ENCODE peak calls at places on chromosomes 4 and X, in four cellular contexts. A is AG04450, V is NCI-H2081, M is GM12878. R is an unnamed sample.

GRCh38 chr4:32562010-32562409 is 1841.8 kb downstream of the PCDH7 start:
- DNase-seq in A (no peak), V (no peak), M (no peak), R (no peak)

GRCh38 chrX:139112432-139112831 is 400.9 kb upstream of the FGF13 start:
- DNase-seq in A (no peak), V (no peak), M (no peak), R (peak; percentile 44)

GRCh38 chrX:75596178-75596577 is 73.3 kb upstream of the ZDHHC15 start:
- DNase-seq in A (no peak), V (no peak), M (no peak), R (peak; percentile 4)

GRCh38 chr4:95428216-95429085 is 120.3 kb downstream of the UNC5C start:
- DNase-seq in A (no peak), V (no peak), M (no peak), R (no peak)

GRCh38 chr4:72084587-72085011 is 52.8 kb downstream of the NPFFR2 start:
- DNase-seq in A (no peak), V (no peak), M (peak; percentile 13), R (peak; percentile 1)

GRCh38 chr4:175705407-175705806 is 106.7 kb downstream of the GPM6A start:
- DNase-seq in A (no peak), V (peak; percentile 86), M (no peak), R (no peak)

GRCh38 chr4:54781771-54782170 is 124.0 kb downstream of the KIT start:
- DNase-seq in A (no peak), V (no peak), M (no peak), R (peak; percentile 81)

GRCh38 chrX:7432901-7433300 is 284.9 kb upstream of the PUDP start:
- DNase-seq in A (no peak), V (no peak), M (no peak), R (no peak)

GRCh38 chrX:8653956-8654355 is 78.0 kb downstream of the ANOS1 start:
- DNase-seq in A (no peak), V (no peak), M (no peak), R (no peak)

GRCh38 chrX:71367396-71367795 is 1.2 kb downstream of the TAF1 start:
- DNase-seq in A (no peak), V (no peak), M (no peak), R (no peak)

GRCh38 chr4:8355864-8356565 is 84.5 kb downstream of the ACOX3 start:
- DNase-seq in A (no peak), V (no peak), M (no peak), R (peak; percentile 49)

GRCh38 chrX:10381218-10381617 is 224.4 kb downstream of the CLCN4 start:
- DNase-seq in A (no peak), V (no peak), M (no peak), R (no peak)

GRCh38 chr4:79049840-79050520 is 110.7 kb upstream of the PAQR3 start:
- DNase-seq in A (no peak), V (peak; percentile 41), M (no peak), R (no peak)

GRCh38 chr4:181528570-181529184 is 714.5 kb upstream of the TENM3 start:
- DNase-seq in A (peak; percentile 45), V (peak; percentile 60), M (peak; percentile 8), R (peak; percentile 66)

GRCh38 chr4:122017296-122017695 is 65.4 kb upstream of the TRPC3 start:
- DNase-seq in A (no peak), V (no peak), M (no peak), R (no peak)

GRCh38 chr4:82694892-82695291 is 103.7 kb downstream of the SCD5 start:
- DNase-seq in A (no peak), V (no peak), M (no peak), R (no peak)

GRCh38 chr4:38150021-38150671 is 189.9 kb downstream of the PTTG2 start:
- DNase-seq in A (no peak), V (no peak), M (no peak), R (peak; percentile 72)

GRCh38 chr4:166506051-166506450 is 633.0 kb downstream of the TLL1 start:
- DNase-seq in A (no peak), V (no peak), M (no peak), R (no peak)

GRCh38 chrX:45309096-45309495 is 108.4 kb upstream of the DIPK2B start:
- DNase-seq in A (no peak), V (no peak), M (no peak), R (peak; percentile 26)

GRCh38 chr4:104915373-104915772 is 231.3 kb upstream of the TET2 start:
- DNase-seq in A (no peak), V (no peak), M (no peak), R (no peak)

GRCh38 chr4:174274436-174274835 is 9.0 kb downstream of the FBXO8 start:
- DNase-seq in A (no peak), V (no peak), M (no peak), R (no peak)

GRCh38 chrX:68365356-68365755 is 67.9 kb downstream of the OPHN1 start:
- DNase-seq in A (peak; percentile 26), V (no peak), M (no peak), R (peak; percentile 12)

GRCh38 chrX:72081605-72082320 is 50.0 kb downstream of the RTL5 start:
- DNase-seq in A (no peak), V (no peak), M (no peak), R (no peak)

R was measured in AG10803.